ENCODE peak calls at places on chromosomes 16 and 17, in seven cellular contexts. One of them, this sample, is unnamed.

GRCh38 chr17:71550675-71551074 is 570.1 kb upstream of the SOX9 start:
- DNase-seq in ovary: no peak
- DNase-seq in colonic mucosa: no peak
- DNase-seq in spleen: no peak
- DNase-seq in GM23338: no peak
- DNase-seq in lower lobe of right lung: no peak
- DNase-seq in A549: no peak
- DNase-seq in this sample: no peak

GRCh38 chr17:19370493-19370960 is 7.8 kb upstream of the MAPK7 start:
- DNase-seq in ovary: no peak
- DNase-seq in colonic mucosa: no peak
- DNase-seq in spleen: peak
- DNase-seq in GM23338: no peak
- DNase-seq in lower lobe of right lung: peak
- DNase-seq in A549: no peak
- DNase-seq in this sample: no peak

GRCh38 chr16:56013962-56014552 is 138.9 kb upstream of the CES5A start:
- DNase-seq in ovary: no peak
- DNase-seq in colonic mucosa: peak
- DNase-seq in spleen: no peak
- DNase-seq in GM23338: peak
- DNase-seq in lower lobe of right lung: peak
- DNase-seq in A549: peak
- DNase-seq in this sample: peak

GRCh38 chr17:50042211-50042610 is 13.7 kb upstream of the ITGA3 start:
- DNase-seq in ovary: no peak
- DNase-seq in colonic mucosa: no peak
- DNase-seq in spleen: no peak
- DNase-seq in GM23338: no peak
- DNase-seq in lower lobe of right lung: no peak
- DNase-seq in A549: no peak
- DNase-seq in this sample: no peak

GRCh38 chr16:69479806-69480205 is 55.4 kb downstream of the CYB5B start:
- DNase-seq in ovary: no peak
- DNase-seq in colonic mucosa: no peak
- DNase-seq in spleen: no peak
- DNase-seq in GM23338: no peak
- DNase-seq in lower lobe of right lung: no peak
- DNase-seq in A549: no peak
- DNase-seq in this sample: no peak

GRCh38 chr16:83040174-83040573 is 413.4 kb downstream of the CDH13 start:
- DNase-seq in ovary: no peak
- DNase-seq in colonic mucosa: no peak
- DNase-seq in spleen: no peak
- DNase-seq in GM23338: no peak
- DNase-seq in lower lobe of right lung: no peak
- DNase-seq in A549: no peak
- DNase-seq in this sample: no peak

GRCh38 chr16:85902366-85903155 is 3.6 kb downstream of the IRF8 start:
- DNase-seq in ovary: no peak
- DNase-seq in colonic mucosa: no peak
- DNase-seq in spleen: peak
- DNase-seq in GM23338: no peak
- DNase-seq in lower lobe of right lung: no peak
- DNase-seq in A549: no peak
- DNase-seq in this sample: no peak

GRCh38 chr17:57461082-57461481 is 204.8 kb downstream of the MSI2 start:
- DNase-seq in ovary: no peak
- DNase-seq in colonic mucosa: no peak
- DNase-seq in spleen: no peak
- DNase-seq in GM23338: no peak
- DNase-seq in lower lobe of right lung: no peak
- DNase-seq in A549: no peak
- DNase-seq in this sample: no peak

GRCh38 chr17:39935896-39936295 is 8.4 kb downstream of the LRRC3C start:
- DNase-seq in ovary: no peak
- DNase-seq in colonic mucosa: no peak
- DNase-seq in spleen: no peak
- DNase-seq in GM23338: no peak
- DNase-seq in lower lobe of right lung: no peak
- DNase-seq in A549: no peak
- DNase-seq in this sample: no peak

GRCh38 chr17:76271669-76272540 is 6.8 kb downstream of the UBALD2 start:
- DNase-seq in ovary: peak
- DNase-seq in colonic mucosa: no peak
- DNase-seq in spleen: peak
- DNase-seq in GM23338: peak
- DNase-seq in lower lobe of right lung: peak
- DNase-seq in A549: no peak
- DNase-seq in this sample: peak

GRCh38 chr17:4594406-4595349 is 10.3 kb downstream of the SMTNL2 start:
- DNase-seq in ovary: no peak
- DNase-seq in colonic mucosa: peak
- DNase-seq in spleen: no peak
- DNase-seq in GM23338: peak
- DNase-seq in lower lobe of right lung: peak
- DNase-seq in A549: no peak
- DNase-seq in this sample: peak

GRCh38 chr16:73329363-73330306 is 281.7 kb upstream of the ZFHX3 start:
- DNase-seq in ovary: no peak
- DNase-seq in colonic mucosa: peak
- DNase-seq in spleen: no peak
- DNase-seq in GM23338: peak
- DNase-seq in lower lobe of right lung: no peak
- DNase-seq in A549: no peak
- DNase-seq in this sample: no peak

GRCh38 chr17:34006126-34006525 is 249.0 kb upstream of the CCL2 start:
- DNase-seq in ovary: no peak
- DNase-seq in colonic mucosa: no peak
- DNase-seq in spleen: no peak
- DNase-seq in GM23338: no peak
- DNase-seq in lower lobe of right lung: no peak
- DNase-seq in A549: no peak
- DNase-seq in this sample: no peak

GRCh38 chr16:28210979-28211505 is 723 bp downstream of the XPO6 start:
- DNase-seq in ovary: peak
- DNase-seq in colonic mucosa: peak
- DNase-seq in spleen: peak
- DNase-seq in GM23338: peak
- DNase-seq in lower lobe of right lung: peak
- DNase-seq in A549: peak
- DNase-seq in this sample: peak

GRCh38 chr17:40317880-40318834 is 9.2 kb downstream of the RARA start:
- DNase-seq in ovary: peak
- DNase-seq in colonic mucosa: peak
- DNase-seq in spleen: peak
- DNase-seq in GM23338: peak
- DNase-seq in lower lobe of right lung: peak
- DNase-seq in A549: peak
- DNase-seq in this sample: peak

GRCh38 chr16:83676056-83676455 is 131.7 kb upstream of the HSBP1 start:
- DNase-seq in ovary: no peak
- DNase-seq in colonic mucosa: no peak
- DNase-seq in spleen: no peak
- DNase-seq in GM23338: no peak
- DNase-seq in lower lobe of right lung: no peak
- DNase-seq in A549: no peak
- DNase-seq in this sample: no peak

GRCh38 chr17:29086628-29087332 is 43.8 kb downstream of the PIPOX start:
- DNase-seq in ovary: no peak
- DNase-seq in colonic mucosa: no peak
- DNase-seq in spleen: no peak
- DNase-seq in GM23338: peak
- DNase-seq in lower lobe of right lung: no peak
- DNase-seq in A549: no peak
- DNase-seq in this sample: no peak

GRCh38 chr17:67109111-67109510 is 64.8 kb downstream of the CACNG1 start:
- DNase-seq in ovary: no peak
- DNase-seq in colonic mucosa: no peak
- DNase-seq in spleen: no peak
- DNase-seq in GM23338: no peak
- DNase-seq in lower lobe of right lung: no peak
- DNase-seq in A549: no peak
- DNase-seq in this sample: no peak
- TF ChIP-seq CTCF in ovary: no peak
- TF ChIP-seq CTCF in colonic mucosa: no peak
- TF ChIP-seq CTCF in spleen: no peak
- TF ChIP-seq CTCF in GM23338: no peak
- TF ChIP-seq CTCF in lower lobe of right lung: no peak
- TF ChIP-seq CTCF in A549: no peak
- TF ChIP-seq CTCF in this sample: no peak

GRCh38 chr17:17216776-17217175 is 10.6 kb upstream of the PLD6 start:
- DNase-seq in ovary: no peak
- DNase-seq in colonic mucosa: no peak
- DNase-seq in spleen: no peak
- DNase-seq in GM23338: no peak
- DNase-seq in lower lobe of right lung: no peak
- DNase-seq in A549: no peak
- DNase-seq in this sample: no peak
- TF ChIP-seq CTCF in ovary: no peak
- TF ChIP-seq CTCF in colonic mucosa: no peak
- TF ChIP-seq CTCF in spleen: no peak
- TF ChIP-seq CTCF in GM23338: peak
- TF ChIP-seq CTCF in lower lobe of right lung: no peak
- TF ChIP-seq CTCF in A549: peak
- TF ChIP-seq CTCF in this sample: no peak

GRCh38 chr17:7856081-7856791 is 1.1 kb downstream of the NAA38 start:
- DNase-seq in ovary: peak
- DNase-seq in colonic mucosa: peak
- DNase-seq in spleen: peak
- DNase-seq in GM23338: no peak
- DNase-seq in lower lobe of right lung: peak
- DNase-seq in A549: no peak
- DNase-seq in this sample: no peak
- TF ChIP-seq CTCF in ovary: no peak
- TF ChIP-seq CTCF in colonic mucosa: no peak
- TF ChIP-seq CTCF in spleen: no peak
- TF ChIP-seq CTCF in GM23338: no peak
- TF ChIP-seq CTCF in lower lobe of right lung: no peak
- TF ChIP-seq CTCF in A549: no peak
- TF ChIP-seq CTCF in this sample: no peak

GRCh38 chr17:73891001-73891400 is 246.8 kb upstream of the SDK2 start:
- DNase-seq in ovary: no peak
- DNase-seq in colonic mucosa: no peak
- DNase-seq in spleen: no peak
- DNase-seq in GM23338: no peak
- DNase-seq in lower lobe of right lung: no peak
- DNase-seq in A549: no peak
- DNase-seq in this sample: no peak
- TF ChIP-seq CTCF in ovary: no peak
- TF ChIP-seq CTCF in colonic mucosa: no peak
- TF ChIP-seq CTCF in spleen: no peak
- TF ChIP-seq CTCF in GM23338: no peak
- TF ChIP-seq CTCF in lower lobe of right lung: no peak
- TF ChIP-seq CTCF in A549: no peak
- TF ChIP-seq CTCF in this sample: no peak

DNA sequence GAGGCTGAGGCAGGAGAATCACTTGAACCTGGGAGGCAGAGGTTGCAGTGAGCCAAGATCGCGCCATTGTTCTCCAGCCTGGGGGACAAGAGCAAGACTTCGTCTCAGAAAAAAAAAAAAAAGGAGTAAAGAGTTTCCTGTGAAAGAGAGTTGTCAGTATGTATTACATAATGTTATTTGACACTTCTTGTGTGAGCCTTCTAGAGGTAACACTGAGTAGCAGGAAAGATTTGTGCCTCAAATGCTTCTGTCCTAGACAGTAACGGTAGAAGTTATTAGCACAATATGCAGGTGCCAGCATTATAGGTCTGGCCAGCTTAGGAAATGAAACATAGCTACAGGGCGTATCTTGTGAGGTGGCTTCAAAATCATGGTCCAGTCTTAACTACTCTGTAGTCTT is 6.2 kb downstream of the RPS6KB1 start:
- DNase-seq in ovary: no peak
- DNase-seq in colonic mucosa: no peak
- DNase-seq in spleen: no peak
- DNase-seq in GM23338: no peak
- DNase-seq in lower lobe of right lung: no peak
- DNase-seq in A549: peak
- DNase-seq in this sample: no peak
- TF ChIP-seq CTCF in ovary: no peak
- TF ChIP-seq CTCF in colonic mucosa: no peak
- TF ChIP-seq CTCF in spleen: no peak
- TF ChIP-seq CTCF in GM23338: no peak
- TF ChIP-seq CTCF in lower lobe of right lung: peak
- TF ChIP-seq CTCF in A549: no peak
- TF ChIP-seq CTCF in this sample: no peak

This sample was measured in progenitor cell of endocrine pancreas.